ENCODE peak calls at places on chromosomes 7 and 10, in seven cellular contexts. B is T-helper 2 cell, E is A549, Z is psoas muscle, W is SK-MEL-5, C is neural progenitor cell, D is globus pallidus. F is an unnamed sample.

GRCh38 chr10:60521974-60522405 is 132.3 kb upstream of the ANK3 start:
- DNase-seq in W (no peak), Z (no peak), C (peak), D (no peak), E (no peak), B (no peak), F (no peak)

GRCh38 chr10:44253769-44254462 is 131.0 kb downstream of the CXCL12 start:
- DNase-seq in C (no peak), Z (peak), W (peak), D (no peak), E (peak), B (no peak), F (no peak)

GRCh38 chr10:99329891-99330674 is 927 bp downstream of the CNNM1 start:
- DNase-seq in D (no peak), C (peak), Z (no peak), W (no peak), B (no peak), E (peak), F (no peak)

GRCh38 chr7:29825750-29826529 is 19.6 kb downstream of the WIPF3 start:
- DNase-seq in D (no peak), E (no peak), C (no peak), W (no peak), B (no peak), Z (no peak), F (no peak)

GRCh38 chr7:73851410-73852338 is 9.3 kb upstream of the TMEM270 start:
- DNase-seq in D (no peak), Z (no peak), B (no peak), E (peak), W (peak), C (no peak), F (no peak)

GRCh38 chr7:7177044-7177517 is 5.3 kb upstream of the C1GALT1 start:
- DNase-seq in Z (no peak), E (peak), B (no peak), W (peak), D (no peak), C (peak), F (no peak)

GRCh38 chr10:10869592-10869991 is 148.1 kb upstream of the CELF2 start:
- DNase-seq in W (no peak), B (no peak), D (no peak), C (no peak), Z (no peak), E (no peak), F (no peak)

GRCh38 chr7:154646126-154647013 is 356.6 kb downstream of the PAXIP1 start:
- DNase-seq in D (no peak), W (no peak), Z (no peak), C (no peak), B (no peak), E (no peak), F (no peak)

GRCh38 chr7:7970113-7970619 is 1.6 kb downstream of the GLCCI1 start:
- DNase-seq in W (no peak), B (no peak), C (peak), D (peak), Z (no peak), E (no peak), F (no peak)

GRCh38 chr7:130877236-130877635 is 143.2 kb upstream of the KLF14 start:
- DNase-seq in D (no peak), C (no peak), B (no peak), E (no peak), Z (no peak), W (peak), F (no peak)

GRCh38 chr10:44166441-44166840 is 218.5 kb downstream of the CXCL12 start:
- DNase-seq in D (no peak), C (no peak), B (no peak), Z (no peak), E (no peak), W (no peak), F (no peak)

GRCh38 chr7:27183682-27184341 is 1.2 kb downstream of the HOXA11 start:
- DNase-seq in E (no peak), D (no peak), W (no peak), C (peak), Z (no peak), B (no peak), F (no peak)

GRCh38 chr7:23530355-23530754 is 1.4 kb downstream of the TRA2A start:
- DNase-seq in C (peak), B (peak), D (peak), W (no peak), Z (no peak), E (peak), F (peak)

GRCh38 chr7:43721193-43721806 is 8.0 kb downstream of the COA1 start:
- DNase-seq in E (peak), C (peak), D (peak), Z (no peak), B (peak), W (peak), F (peak)

GRCh38 chr7:128266891-128267839 is 26.1 kb downstream of the LEP start:
- DNase-seq in D (peak), W (peak), Z (peak), B (no peak), E (no peak), C (peak), F (peak)

GRCh38 chr10:5619366-5620211 is 46.8 kb downstream of the ASB13 start:
- DNase-seq in D (no peak), C (no peak), Z (no peak), E (no peak), W (no peak), B (no peak), F (no peak)

GRCh38 chr10:51052152-51052551 is 22.1 kb upstream of the PRKG1 start:
- DNase-seq in D (no peak), Z (no peak), E (no peak), C (no peak), B (no peak), W (no peak), F (no peak)

GRCh38 chr7:107150375-107151073 is 18.3 kb upstream of the HBP1 start:
- DNase-seq in E (peak), Z (peak), C (peak), W (peak), D (peak), B (peak), F (peak)

GRCh38 chr10:76433161-76434005 is 1002.0 kb downstream of the LRMDA start:
- DNase-seq in C (no peak), D (no peak), E (no peak), W (no peak), Z (no peak), B (no peak), F (no peak)